ENCODE peak calls at places on chromosomes 5 and 9, in seven cellular contexts. One of them, this sample, is unnamed.

GRCh38 chr5:82777106-82777505 is 300.1 kb downstream of the TMEM167A start:
- DNase-seq in GM12878: no peak
- DNase-seq in SK-N-SH: no peak
- DNase-seq in HCT116: no peak
- DNase-seq in HepG2: no peak
- DNase-seq in K562: no peak
- DNase-seq in H1: no peak
- DNase-seq in this sample: no peak

GRCh38 chr5:51983161-51983560 is 599.9 kb downstream of the ISL1 start:
- DNase-seq in HepG2: no peak
- DNase-seq in GM12878: no peak
- DNase-seq in K562: no peak
- DNase-seq in SK-N-SH: no peak
- DNase-seq in H1: no peak
- DNase-seq in HCT116: no peak
- DNase-seq in this sample: no peak

GRCh38 chr9:109487247-109487646 is 10.9 kb downstream of the PTPN3 start:
- DNase-seq in SK-N-SH: no peak
- DNase-seq in K562: no peak
- DNase-seq in GM12878: no peak
- DNase-seq in HepG2: no peak
- DNase-seq in HCT116: no peak
- DNase-seq in H1: no peak
- DNase-seq in this sample: no peak

GRCh38 chr5:172562443-172562842 is 78.6 kb upstream of the NEURL1B start:
- DNase-seq in K562: no peak
- DNase-seq in H1: no peak
- DNase-seq in SK-N-SH: no peak
- DNase-seq in GM12878: no peak
- DNase-seq in HCT116: no peak
- DNase-seq in HepG2: no peak
- DNase-seq in this sample: no peak

GRCh38 chr5:162817381-162817780 is 620.0 kb upstream of the CCNG1 start:
- DNase-seq in H1: no peak
- DNase-seq in HepG2: no peak
- DNase-seq in SK-N-SH: no peak
- DNase-seq in K562: no peak
- DNase-seq in HCT116: no peak
- DNase-seq in GM12878: no peak
- DNase-seq in this sample: no peak

GRCh38 chr9:95268681-95269080 is 48.8 kb downstream of the FANCC start:
- DNase-seq in SK-N-SH: peak; percentile 77
- DNase-seq in GM12878: no peak
- DNase-seq in K562: peak; percentile 45
- DNase-seq in H1: no peak
- DNase-seq in HepG2: peak; percentile 69
- DNase-seq in HCT116: peak; percentile 10
- DNase-seq in this sample: no peak

GRCh38 chr5:97549496-97549895 is 366.4 kb upstream of the RIOK2 start:
- DNase-seq in GM12878: no peak
- DNase-seq in H1: no peak
- DNase-seq in HepG2: no peak
- DNase-seq in SK-N-SH: no peak
- DNase-seq in K562: no peak
- DNase-seq in HCT116: no peak
- DNase-seq in this sample: no peak

GRCh38 chr9:129081388-129081889 is 528 bp downstream of the DOLPP1 start:
- DNase-seq in GM12878: peak; percentile 15
- DNase-seq in SK-N-SH: peak; percentile 97
- DNase-seq in K562: no peak
- DNase-seq in HepG2: no peak
- DNase-seq in HCT116: no peak
- DNase-seq in H1: no peak
- DNase-seq in this sample: no peak

GRCh38 chr5:50593681-50594080 is 72.8 kb upstream of the PARP8 start:
- DNase-seq in HepG2: no peak
- DNase-seq in SK-N-SH: no peak
- DNase-seq in H1: no peak
- DNase-seq in HCT116: no peak
- DNase-seq in GM12878: no peak
- DNase-seq in K562: no peak
- DNase-seq in this sample: no peak

DNA sequence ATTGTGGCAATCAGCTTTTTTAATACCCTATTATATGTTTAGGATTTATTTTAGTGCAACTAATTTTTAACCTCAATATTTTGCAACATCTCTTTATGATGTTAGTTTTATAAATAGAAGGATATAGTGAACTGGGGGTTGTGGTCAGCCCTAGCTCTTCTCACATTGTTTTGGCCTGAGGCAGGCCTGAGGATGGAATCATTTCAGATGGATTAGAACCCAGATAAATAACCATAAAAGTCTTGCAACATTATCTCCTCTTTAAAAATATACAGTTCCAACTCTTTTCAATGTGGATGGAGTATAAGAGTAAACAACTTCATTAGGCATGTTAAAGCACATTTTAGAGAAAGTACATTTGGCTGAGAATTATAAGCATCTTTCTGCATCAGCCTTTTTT is 522.7 kb downstream of the NR2F1-AS1 start:
- DNase-seq in SK-N-SH: no peak
- DNase-seq in K562: no peak
- DNase-seq in HepG2: no peak
- DNase-seq in HCT116: no peak
- DNase-seq in GM12878: no peak
- DNase-seq in H1: no peak
- DNase-seq in this sample: no peak
- TF ChIP-seq SIN3A in SK-N-SH: no peak
- TF ChIP-seq SIN3A in K562: no peak
- TF ChIP-seq SIN3A in HepG2: no peak
- TF ChIP-seq SIN3A in HCT116: no peak
- TF ChIP-seq SIN3A in GM12878: no peak
- TF ChIP-seq SIN3A in H1: no peak
- TF ChIP-seq SIN3A in this sample: no peak

GRCh38 chr5:6544561-6544935 is 88.3 kb downstream of the NSUN2 start:
- DNase-seq in H1: no peak
- DNase-seq in HCT116: no peak
- DNase-seq in K562: no peak
- DNase-seq in HepG2: no peak
- DNase-seq in GM12878: no peak
- DNase-seq in SK-N-SH: no peak
- DNase-seq in this sample: no peak

GRCh38 chr5:6543830-6544560 is 88.8 kb downstream of the NSUN2 start:
- DNase-seq in GM12878: no peak
- DNase-seq in HepG2: no peak
- DNase-seq in SK-N-SH: no peak
- DNase-seq in HCT116: no peak
- DNase-seq in H1: no peak
- DNase-seq in K562: no peak
- DNase-seq in this sample: no peak

GRCh38 chr5:6547498-6547897 is 85.3 kb downstream of the NSUN2 start:
- DNase-seq in GM12878: no peak
- DNase-seq in K562: no peak
- DNase-seq in H1: no peak
- DNase-seq in HepG2: no peak
- DNase-seq in SK-N-SH: no peak
- DNase-seq in HCT116: no peak
- DNase-seq in this sample: no peak

GRCh38 chr5:6545036-6545693 is 87.7 kb downstream of the NSUN2 start:
- DNase-seq in HepG2: no peak
- DNase-seq in GM12878: no peak
- DNase-seq in SK-N-SH: no peak
- DNase-seq in H1: no peak
- DNase-seq in HCT116: no peak
- DNase-seq in K562: no peak
- DNase-seq in this sample: no peak

GRCh38 chr5:6545770-6546690 is 86.8 kb downstream of the NSUN2 start:
- DNase-seq in HCT116: no peak
- DNase-seq in K562: no peak
- DNase-seq in GM12878: no peak
- DNase-seq in HepG2: no peak
- DNase-seq in H1: no peak
- DNase-seq in SK-N-SH: no peak
- DNase-seq in this sample: no peak
- H3K4me1 ChIP-seq in HCT116: no peaks in the 10 kb centered on the region
- H3K4me1 ChIP-seq in K562: no peaks in the 10 kb centered on the region
- H3K4me1 ChIP-seq in GM12878: no peaks in the 10 kb centered on the region
- H3K4me1 ChIP-seq in HepG2: no peaks in the 10 kb centered on the region
- H3K4me1 ChIP-seq in H1: no peaks in the 10 kb centered on the region
- H3K4me1 ChIP-seq in SK-N-SH: peaks cover 6% of the 10 kb centered on the region
- H3K4me1 ChIP-seq in this sample: no peaks in the 10 kb centered on the region

DNA sequence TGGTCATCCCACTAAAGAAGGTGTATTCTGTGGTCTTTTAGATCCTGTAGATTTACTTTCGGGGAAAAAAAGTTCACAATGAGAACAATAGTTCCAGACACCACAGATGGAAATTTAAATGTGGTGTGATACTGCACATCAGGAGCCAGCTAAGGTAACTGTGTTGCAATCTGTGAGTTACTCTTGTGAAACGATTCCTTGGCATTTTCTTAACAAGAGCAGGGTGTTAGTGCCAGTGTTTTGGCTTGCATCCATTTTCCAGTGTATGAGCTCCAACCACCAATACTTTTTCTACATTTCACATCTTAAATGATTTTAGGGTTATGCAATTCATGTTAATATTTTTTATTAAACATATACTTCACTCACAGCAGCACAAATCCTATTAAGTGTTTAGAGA is 674.4 kb downstream of the CETN3 start:
- DNase-seq in HepG2: no peak
- DNase-seq in SK-N-SH: no peak
- DNase-seq in HCT116: no peak
- DNase-seq in K562: no peak
- DNase-seq in GM12878: no peak
- DNase-seq in H1: no peak
- DNase-seq in this sample: no peak
- TF ChIP-seq POLR2AphosphoS5 in HepG2: no peak
- TF ChIP-seq POLR2AphosphoS5 in SK-N-SH: no peak
- TF ChIP-seq POLR2AphosphoS5 in HCT116: no peak
- TF ChIP-seq POLR2AphosphoS5 in K562: no peak
- TF ChIP-seq POLR2AphosphoS5 in GM12878: no peak
- TF ChIP-seq POLR2AphosphoS5 in H1: no peak
- TF ChIP-seq POLR2AphosphoS5 in this sample: no peak

GRCh38 chr5:13913962-13914361 is 30.5 kb downstream of the DNAH5 start:
- DNase-seq in GM12878: no peak
- DNase-seq in SK-N-SH: no peak
- DNase-seq in HepG2: no peak
- DNase-seq in K562: no peak
- DNase-seq in HCT116: no peak
- DNase-seq in H1: no peak
- DNase-seq in this sample: no peak

GRCh38 chr5:13919087-13919486 is 25.4 kb downstream of the DNAH5 start:
- DNase-seq in HCT116: no peak
- DNase-seq in HepG2: no peak
- DNase-seq in SK-N-SH: no peak
- DNase-seq in H1: no peak
- DNase-seq in GM12878: no peak
- DNase-seq in K562: no peak
- DNase-seq in this sample: no peak

GRCh38 chr5:13921573-13921972 is 22.9 kb downstream of the DNAH5 start:
- DNase-seq in HepG2: no peak
- DNase-seq in K562: no peak
- DNase-seq in GM12878: no peak
- DNase-seq in H1: no peak
- DNase-seq in HCT116: no peak
- DNase-seq in SK-N-SH: no peak
- DNase-seq in this sample: no peak

DNA sequence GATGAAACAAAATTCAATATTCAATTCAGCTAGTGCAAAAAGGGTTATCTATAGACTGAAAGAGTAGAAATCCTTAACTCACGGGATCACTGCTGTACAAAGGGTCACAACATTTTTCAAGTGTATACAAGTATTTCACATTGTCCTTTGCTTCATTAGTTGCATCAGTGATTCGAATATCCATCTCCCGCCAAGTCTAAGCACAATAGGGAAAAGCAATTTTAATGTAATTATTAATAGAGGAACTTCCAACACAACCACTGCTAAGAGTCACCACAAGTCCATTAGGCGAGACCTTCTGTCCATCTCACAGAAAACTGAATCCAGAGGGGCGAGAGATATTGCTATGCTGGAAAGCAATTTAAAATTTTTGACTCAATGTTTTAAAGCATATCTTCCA is 27.4 kb downstream of the DNAH5 start:
- DNase-seq in H1: no peak
- DNase-seq in K562: no peak
- DNase-seq in HepG2: no peak
- DNase-seq in GM12878: no peak
- DNase-seq in HCT116: no peak
- DNase-seq in SK-N-SH: no peak
- DNase-seq in this sample: no peak
- TF ChIP-seq SIN3A in H1: no peak
- TF ChIP-seq SIN3A in K562: no peak
- TF ChIP-seq SIN3A in HepG2: no peak
- TF ChIP-seq SIN3A in GM12878: no peak
- TF ChIP-seq SIN3A in HCT116: no peak
- TF ChIP-seq SIN3A in SK-N-SH: no peak
- TF ChIP-seq SIN3A in this sample: no peak

DNA sequence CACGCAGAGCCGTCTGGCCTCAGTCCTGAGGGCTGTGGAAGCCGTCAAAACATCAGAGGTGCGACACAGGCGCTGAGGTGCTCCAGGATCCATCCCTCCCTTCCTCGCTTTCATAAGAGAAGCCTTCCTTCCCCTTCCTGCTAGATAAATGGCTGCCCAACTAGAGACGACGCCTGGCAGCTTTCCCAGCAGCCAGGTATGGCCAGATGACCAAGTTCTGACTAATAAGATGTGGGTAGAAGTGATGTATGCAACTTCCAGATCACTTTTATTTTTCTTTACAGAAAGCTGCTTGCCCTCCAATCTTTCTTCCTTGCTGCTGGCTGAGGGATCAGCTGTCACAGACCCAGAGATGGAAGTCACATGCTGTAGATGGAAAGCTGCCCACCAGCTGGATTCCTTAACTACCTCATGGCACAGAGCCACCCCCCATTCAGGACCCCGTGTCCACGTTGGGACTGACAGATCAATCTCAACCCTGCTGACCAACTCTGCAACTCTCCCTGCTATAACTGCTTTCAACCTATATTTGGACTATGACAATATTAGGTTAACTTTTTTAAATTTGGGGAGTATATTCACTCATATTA is 8.8 kb downstream of the MAPK9 start:
- DNase-seq in HepG2: no peak
- DNase-seq in H1: no peak
- DNase-seq in K562: no peak
- DNase-seq in SK-N-SH: no peak
- DNase-seq in HCT116: no peak
- DNase-seq in GM12878: no peak
- DNase-seq in this sample: no peak
- H3K4me1 ChIP-seq in HepG2: peaks cover 14% of the 10 kb centered on the region
- H3K4me1 ChIP-seq in H1: no peaks in the 10 kb centered on the region
- H3K4me1 ChIP-seq in K562: no peaks in the 10 kb centered on the region
- H3K4me1 ChIP-seq in SK-N-SH: peaks cover 9% of the 10 kb centered on the region
- H3K4me1 ChIP-seq in HCT116: peaks cover 4% of the 10 kb centered on the region
- H3K4me1 ChIP-seq in GM12878: no peaks in the 10 kb centered on the region
- H3K4me1 ChIP-seq in this sample: no peaks in the 10 kb centered on the region

GRCh38 chr9:133499130-133499891 is 20.4 kb upstream of the SLC2A6 start:
- DNase-seq in GM12878: no peak
- DNase-seq in SK-N-SH: no peak
- DNase-seq in HepG2: peak; percentile 31
- DNase-seq in K562: no peak
- DNase-seq in HCT116: no peak
- DNase-seq in H1: no peak
- DNase-seq in this sample: no peak
- TF ChIP-seq POLR2AphosphoS5 in GM12878: no peak
- TF ChIP-seq POLR2AphosphoS5 in SK-N-SH: no peak
- TF ChIP-seq POLR2AphosphoS5 in HepG2: no peak
- TF ChIP-seq POLR2AphosphoS5 in K562: no peak
- TF ChIP-seq POLR2AphosphoS5 in HCT116: no peak
- TF ChIP-seq POLR2AphosphoS5 in H1: no peak
- TF ChIP-seq POLR2AphosphoS5 in this sample: no peak